ENCODE peak calls at places on chromosomes 13 and 19, in six cellular contexts. One of them, this sample, is unnamed.

GRCh38 chr13:30123575-30123974 is 183.8 kb downstream of the KATNAL1 start:
- DNase-seq in IMR-90: no peak
- DNase-seq in mesenchymal stem cell: no peak
- DNase-seq in H9: no peak
- DNase-seq in trophoblast cell: no peak
- DNase-seq in H1: no peak
- DNase-seq in this sample: no peak

GRCh38 chr19:50187937-50188336 is 15.5 kb upstream of the MYH14 start:
- DNase-seq in IMR-90: no peak
- DNase-seq in mesenchymal stem cell: no peak
- DNase-seq in H9: no peak
- DNase-seq in trophoblast cell: no peak
- DNase-seq in H1: no peak
- DNase-seq in this sample: no peak

GRCh38 chr19:48391100-48392005 is at the start of gene KDELR1:
- DNase-seq in IMR-90: peak; percentile 60
- DNase-seq in mesenchymal stem cell: peak; percentile 79
- DNase-seq in H9: peak; percentile 78
- DNase-seq in trophoblast cell: peak; percentile 66
- DNase-seq in H1: no peak
- DNase-seq in this sample: peak; percentile 74

GRCh38 chr13:49395416-49396277 is 48.2 kb downstream of the CAB39L start:
- DNase-seq in IMR-90: no peak
- DNase-seq in mesenchymal stem cell: no peak
- DNase-seq in H9: no peak
- DNase-seq in trophoblast cell: no peak
- DNase-seq in H1: no peak
- DNase-seq in this sample: no peak

GRCh38 chr13:103157034-103157433 is 90.8 kb upstream of the SLC10A2 start:
- DNase-seq in IMR-90: no peak
- DNase-seq in mesenchymal stem cell: no peak
- DNase-seq in H9: no peak
- DNase-seq in trophoblast cell: no peak
- DNase-seq in H1: no peak
- DNase-seq in this sample: no peak

GRCh38 chr19:49442793-49443365 is 1.6 kb upstream of the SLC17A7 start:
- DNase-seq in IMR-90: peak; percentile 73
- DNase-seq in mesenchymal stem cell: peak; percentile 92
- DNase-seq in H9: peak; percentile 100
- DNase-seq in trophoblast cell: peak; percentile 88
- DNase-seq in H1: peak; percentile 96
- DNase-seq in this sample: peak; percentile 92

GRCh38 chr19:2411709-2412108 is 15.7 kb downstream of the TIMM13 start:
- DNase-seq in IMR-90: no peak
- DNase-seq in mesenchymal stem cell: no peak
- DNase-seq in H9: no peak
- DNase-seq in trophoblast cell: no peak
- DNase-seq in H1: no peak
- DNase-seq in this sample: no peak

GRCh38 chr19:7482584-7483439 is 6.0 kb downstream of the PEX11G start:
- DNase-seq in IMR-90: no peak
- DNase-seq in mesenchymal stem cell: peak; percentile 16
- DNase-seq in H9: peak; percentile 97
- DNase-seq in trophoblast cell: peak; percentile 27
- DNase-seq in H1: peak; percentile 66
- DNase-seq in this sample: no peak

GRCh38 chr19:43798546-43799409 is 3.5 kb downstream of the LYPD5 start:
- DNase-seq in IMR-90: no peak
- DNase-seq in mesenchymal stem cell: no peak
- DNase-seq in H9: peak; percentile 90
- DNase-seq in trophoblast cell: peak; percentile 84
- DNase-seq in H1: no peak
- DNase-seq in this sample: no peak

GRCh38 chr13:30108913-30109237 is 198.5 kb downstream of the KATNAL1 start:
- DNase-seq in IMR-90: no peak
- DNase-seq in mesenchymal stem cell: no peak
- DNase-seq in H9: no peak
- DNase-seq in trophoblast cell: peak; percentile 93
- DNase-seq in H1: no peak
- DNase-seq in this sample: no peak

GRCh38 chr13:114115796-114116195 is 16.6 kb downstream of the RASA3 start:
- DNase-seq in IMR-90: no peak
- DNase-seq in mesenchymal stem cell: no peak
- DNase-seq in H9: no peak
- DNase-seq in trophoblast cell: no peak
- DNase-seq in H1: no peak
- DNase-seq in this sample: no peak

GRCh38 chr19:13633109-13633508 is 126.8 kb upstream of the CACNA1A start:
- DNase-seq in IMR-90: peak; percentile 79
- DNase-seq in mesenchymal stem cell: no peak
- DNase-seq in H9: peak; percentile 49
- DNase-seq in trophoblast cell: no peak
- DNase-seq in H1: no peak
- DNase-seq in this sample: peak; percentile 20

GRCh38 chr13:27336005-27336673 is 65.5 kb downstream of the RASL11A start:
- DNase-seq in IMR-90: peak; percentile 87
- DNase-seq in mesenchymal stem cell: peak; percentile 70
- DNase-seq in H9: no peak
- DNase-seq in trophoblast cell: no peak
- DNase-seq in H1: no peak
- DNase-seq in this sample: no peak

GRCh38 chr19:30344446-30345425 is 27.4 kb upstream of the ZNF536 start:
- DNase-seq in IMR-90: no peak
- DNase-seq in mesenchymal stem cell: no peak
- DNase-seq in H9: no peak
- DNase-seq in trophoblast cell: peak; percentile 35
- DNase-seq in H1: no peak
- DNase-seq in this sample: no peak

GRCh38 chr19:45506246-45506990 is 861 bp upstream of the VASP start:
- DNase-seq in IMR-90: peak; percentile 88
- DNase-seq in mesenchymal stem cell: peak; percentile 93
- DNase-seq in H9: peak; percentile 97
- DNase-seq in trophoblast cell: peak; percentile 97
- DNase-seq in H1: no peak
- DNase-seq in this sample: peak; percentile 88

GRCh38 chr13:97191143-97191542 is 31.0 kb upstream of the MBNL2 start:
- DNase-seq in IMR-90: no peak
- DNase-seq in mesenchymal stem cell: no peak
- DNase-seq in H9: no peak
- DNase-seq in trophoblast cell: no peak
- DNase-seq in H1: no peak
- DNase-seq in this sample: no peak

GRCh38 chr19:48419158-48419920 is 25.9 kb downstream of the GRIN2D start:
- DNase-seq in IMR-90: peak; percentile 42
- DNase-seq in mesenchymal stem cell: peak; percentile 45
- DNase-seq in H9: peak; percentile 86
- DNase-seq in trophoblast cell: no peak
- DNase-seq in H1: peak; percentile 49
- DNase-seq in this sample: peak; percentile 64

GRCh38 chr13:23629566-23630272 is 59.5 kb downstream of the TNFRSF19 start:
- DNase-seq in IMR-90: no peak
- DNase-seq in mesenchymal stem cell: no peak
- DNase-seq in H9: no peak
- DNase-seq in trophoblast cell: no peak
- DNase-seq in H1: no peak
- DNase-seq in this sample: no peak

GRCh38 chr13:26255717-26256277 is 1.9 kb downstream of the CDK8 start:
- DNase-seq in IMR-90: peak; percentile 4
- DNase-seq in mesenchymal stem cell: peak; percentile 26
- DNase-seq in H9: no peak
- DNase-seq in trophoblast cell: no peak
- DNase-seq in H1: no peak
- DNase-seq in this sample: no peak

GRCh38 chr13:103510007-103510406 is 443.8 kb upstream of the SLC10A2 start:
- DNase-seq in IMR-90: no peak
- DNase-seq in mesenchymal stem cell: no peak
- DNase-seq in H9: no peak
- DNase-seq in trophoblast cell: no peak
- DNase-seq in H1: no peak
- DNase-seq in this sample: no peak

GRCh38 chr19:18785179-18786124 is 5.7 kb downstream of the COMP start:
- DNase-seq in IMR-90: peak; percentile 22
- DNase-seq in mesenchymal stem cell: peak; percentile 59
- DNase-seq in H9: peak; percentile 89
- DNase-seq in trophoblast cell: peak; percentile 38
- DNase-seq in H1: no peak
- DNase-seq in this sample: peak; percentile 81

GRCh38 chr13:102317593-102317992 is 84.3 kb downstream of the FGF14 start:
- DNase-seq in IMR-90: peak; percentile 8
- DNase-seq in mesenchymal stem cell: peak; percentile 19
- DNase-seq in H9: no peak
- DNase-seq in trophoblast cell: no peak
- DNase-seq in H1: no peak
- DNase-seq in this sample: no peak

GRCh38 chr19:1401138-1401888 is at the start of gene GAMT:
- DNase-seq in IMR-90: no peak
- DNase-seq in mesenchymal stem cell: peak; percentile 36
- DNase-seq in H9: no peak
- DNase-seq in trophoblast cell: no peak
- DNase-seq in H1: no peak
- DNase-seq in this sample: peak; percentile 46

GRCh38 chr13:28488376-28489005 is 6.4 kb downstream of the FLT1 start:
- DNase-seq in IMR-90: no peak
- DNase-seq in mesenchymal stem cell: no peak
- DNase-seq in H9: no peak
- DNase-seq in trophoblast cell: no peak
- DNase-seq in H1: no peak
- DNase-seq in this sample: no peak

GRCh38 chr19:41023193-41023592 is 32.1 kb downstream of the CYP2B6 start:
- DNase-seq in IMR-90: no peak
- DNase-seq in mesenchymal stem cell: no peak
- DNase-seq in H9: peak; percentile 50
- DNase-seq in trophoblast cell: no peak
- DNase-seq in H1: no peak
- DNase-seq in this sample: no peak

GRCh38 chr13:38395505-38395803 is 45.8 kb downstream of the UFM1 start:
- DNase-seq in IMR-90: no peak
- DNase-seq in mesenchymal stem cell: no peak
- DNase-seq in H9: no peak
- DNase-seq in trophoblast cell: no peak
- DNase-seq in H1: no peak
- DNase-seq in this sample: no peak
- H2AFZ ChIP-seq in IMR-90: no peak overlapping the region
- H2AFZ ChIP-seq in mesenchymal stem cell: no peak overlapping the region
- H2AFZ ChIP-seq in H9: no peak overlapping the region
- H2AFZ ChIP-seq in trophoblast cell: no peak overlapping the region
- H2AFZ ChIP-seq in H1: peak overlapping the region; percentile 55
- H2AFZ ChIP-seq in this sample: peak overlapping the region; percentile 28

GRCh38 chr13:98476538-98476966 is 100.4 kb downstream of the STK24 start:
- DNase-seq in IMR-90: peak; percentile 92
- DNase-seq in mesenchymal stem cell: peak; percentile 98
- DNase-seq in H9: peak; percentile 77
- DNase-seq in trophoblast cell: peak; percentile 13
- DNase-seq in H1: no peak
- DNase-seq in this sample: no peak
- H2BK5ac ChIP-seq in IMR-90: peak overlapping the region; percentile 77
- H2BK5ac ChIP-seq in mesenchymal stem cell: no peak overlapping the region
- H2BK5ac ChIP-seq in H9: no peak overlapping the region
- H2BK5ac ChIP-seq in trophoblast cell: peak overlapping the region; percentile 21
- H2BK5ac ChIP-seq in H1: peak overlapping the region; percentile 69
- H2BK5ac ChIP-seq in this sample: no peak overlapping the region

GRCh38 chr19:29278716-29279115 is 65.8 kb upstream of the UQCRFS1 start:
- DNase-seq in IMR-90: no peak
- DNase-seq in mesenchymal stem cell: no peak
- DNase-seq in H9: no peak
- DNase-seq in trophoblast cell: no peak
- DNase-seq in H1: no peak
- DNase-seq in this sample: no peak
- H2AFZ ChIP-seq in IMR-90: no peak overlapping the region
- H2AFZ ChIP-seq in mesenchymal stem cell: no peak overlapping the region
- H2AFZ ChIP-seq in H9: no peak overlapping the region
- H2AFZ ChIP-seq in trophoblast cell: no peak overlapping the region
- H2AFZ ChIP-seq in H1: no peak overlapping the region
- H2AFZ ChIP-seq in this sample: no peak overlapping the region

GRCh38 chr19:11887247-11887617 is 350 bp upstream of the ZNF69 start:
- DNase-seq in IMR-90: no peak
- DNase-seq in mesenchymal stem cell: no peak
- DNase-seq in H9: no peak
- DNase-seq in trophoblast cell: peak; percentile 14
- DNase-seq in H1: no peak
- DNase-seq in this sample: no peak
- H2BK5ac ChIP-seq in IMR-90: no peak overlapping the region
- H2BK5ac ChIP-seq in mesenchymal stem cell: no peak overlapping the region
- H2BK5ac ChIP-seq in H9: no peak overlapping the region
- H2BK5ac ChIP-seq in trophoblast cell: no peak overlapping the region
- H2BK5ac ChIP-seq in H1: peak overlapping the region; percentile 89
- H2BK5ac ChIP-seq in this sample: no peak overlapping the region

DNA sequence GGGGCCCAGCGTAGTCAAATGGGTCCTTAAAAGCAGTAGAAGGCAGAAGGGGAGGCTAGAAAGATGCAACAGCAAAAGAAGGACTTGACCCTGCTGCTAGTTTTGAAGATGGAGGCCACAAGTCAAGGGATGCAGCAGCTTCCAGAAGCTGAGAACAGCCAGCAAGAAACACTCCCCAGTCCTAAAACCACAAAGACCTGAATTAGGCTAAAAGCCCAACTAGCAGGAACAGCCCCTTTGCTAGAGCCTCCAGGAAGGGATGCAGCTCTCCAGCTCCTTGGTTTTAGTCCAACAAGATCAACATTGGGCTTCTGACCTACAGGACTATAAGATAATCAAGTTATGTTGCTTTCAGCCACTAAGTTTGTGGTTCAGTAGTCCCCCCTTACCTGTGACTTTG is 10.5 kb upstream of the LATS2 start:
- DNase-seq in IMR-90: no peak
- DNase-seq in mesenchymal stem cell: no peak
- DNase-seq in H9: no peak
- DNase-seq in trophoblast cell: no peak
- DNase-seq in H1: no peak
- DNase-seq in this sample: no peak
- H2AFZ ChIP-seq in IMR-90: no peak overlapping the region
- H2AFZ ChIP-seq in mesenchymal stem cell: no peak overlapping the region
- H2AFZ ChIP-seq in H9: no peak overlapping the region
- H2AFZ ChIP-seq in trophoblast cell: no peak overlapping the region
- H2AFZ ChIP-seq in H1: peak overlapping the region; percentile 30
- H2AFZ ChIP-seq in this sample: no peak overlapping the region

This sample was measured in neuronal stem cell.